ENCODE peak calls at places on chromosomes 12 and 14, in ten cellular contexts. One of them, this sample, is unnamed.

GRCh38 chr14:75126121-75126544 is 715 bp downstream of the NEK9 start:
- DNase-seq in NCI-H345: no peak
- DNase-seq in substantia nigra: no peak
- DNase-seq in NCI-H1092: no peak
- DNase-seq in cardiac muscle cell: no peak
- DNase-seq in cardiac fibroblast: no peak
- DNase-seq in NCI-H2081 treated with DMSO at 0.1 percent for 48 hours: no peak
- DNase-seq in mesothelial cell of epicardium: no peak
- DNase-seq in naive thymus-derived CD8-positive, alpha-beta T cell: no peak
- DNase-seq in fibroblast of mammary gland: no peak
- DNase-seq in this sample: no peak

GRCh38 chr12:114404451-114405198 is 1.3 kb downstream of the TBX5 start:
- DNase-seq in cardiac muscle cell: peak
- DNase-seq in cardiac fibroblast: no peak
- DNase-seq in fibroblast of mammary gland: peak
- DNase-seq in naive thymus-derived CD8-positive, alpha-beta T cell: no peak
- DNase-seq in mesothelial cell of epicardium: no peak
- DNase-seq in NCI-H1092: no peak
- DNase-seq in NCI-H2081 treated with DMSO at 0.1 percent for 48 hours: no peak
- DNase-seq in NCI-H345: no peak
- DNase-seq in substantia nigra: no peak
- DNase-seq in this sample: no peak

GRCh38 chr12:24574538-24574937 is 374.4 kb downstream of the BCAT1 start:
- DNase-seq in NCI-H345: no peak
- DNase-seq in substantia nigra: no peak
- DNase-seq in NCI-H2081 treated with DMSO at 0.1 percent for 48 hours: no peak
- DNase-seq in cardiac muscle cell: no peak
- DNase-seq in fibroblast of mammary gland: no peak
- DNase-seq in mesothelial cell of epicardium: no peak
- DNase-seq in naive thymus-derived CD8-positive, alpha-beta T cell: no peak
- DNase-seq in cardiac fibroblast: no peak
- DNase-seq in NCI-H1092: no peak
- DNase-seq in this sample: no peak

GRCh38 chr14:90815817-90816662 is at the start of gene TTC7B:
- DNase-seq in cardiac fibroblast: peak
- DNase-seq in mesothelial cell of epicardium: peak
- DNase-seq in cardiac muscle cell: peak
- DNase-seq in NCI-H2081 treated with DMSO at 0.1 percent for 48 hours: no peak
- DNase-seq in fibroblast of mammary gland: no peak
- DNase-seq in substantia nigra: no peak
- DNase-seq in naive thymus-derived CD8-positive, alpha-beta T cell: peak
- DNase-seq in NCI-H345: peak
- DNase-seq in NCI-H1092: peak
- DNase-seq in this sample: peak

GRCh38 chr12:85782711-85783110 is 53.5 kb downstream of the RASSF9 start:
- DNase-seq in mesothelial cell of epicardium: no peak
- DNase-seq in cardiac fibroblast: no peak
- DNase-seq in NCI-H345: no peak
- DNase-seq in substantia nigra: no peak
- DNase-seq in NCI-H2081 treated with DMSO at 0.1 percent for 48 hours: no peak
- DNase-seq in NCI-H1092: no peak
- DNase-seq in naive thymus-derived CD8-positive, alpha-beta T cell: no peak
- DNase-seq in fibroblast of mammary gland: no peak
- DNase-seq in cardiac muscle cell: no peak
- DNase-seq in this sample: peak

GRCh38 chr14:72943876-72944430 is 17.7 kb downstream of the DCAF4 start:
- DNase-seq in mesothelial cell of epicardium: no peak
- DNase-seq in cardiac fibroblast: no peak
- DNase-seq in fibroblast of mammary gland: no peak
- DNase-seq in naive thymus-derived CD8-positive, alpha-beta T cell: no peak
- DNase-seq in NCI-H1092: no peak
- DNase-seq in NCI-H345: no peak
- DNase-seq in NCI-H2081 treated with DMSO at 0.1 percent for 48 hours: no peak
- DNase-seq in cardiac muscle cell: no peak
- DNase-seq in substantia nigra: no peak
- DNase-seq in this sample: no peak

GRCh38 chr14:87667661-87668060 is 325.3 kb downstream of the GALC start:
- DNase-seq in NCI-H1092: no peak
- DNase-seq in naive thymus-derived CD8-positive, alpha-beta T cell: no peak
- DNase-seq in cardiac fibroblast: no peak
- DNase-seq in NCI-H2081 treated with DMSO at 0.1 percent for 48 hours: no peak
- DNase-seq in mesothelial cell of epicardium: no peak
- DNase-seq in substantia nigra: no peak
- DNase-seq in cardiac muscle cell: no peak
- DNase-seq in fibroblast of mammary gland: no peak
- DNase-seq in NCI-H345: no peak
- DNase-seq in this sample: no peak

GRCh38 chr12:4011597-4011996 is 138.4 kb upstream of the PARP11 start:
- DNase-seq in substantia nigra: no peak
- DNase-seq in NCI-H1092: no peak
- DNase-seq in fibroblast of mammary gland: no peak
- DNase-seq in NCI-H345: no peak
- DNase-seq in mesothelial cell of epicardium: no peak
- DNase-seq in cardiac muscle cell: no peak
- DNase-seq in cardiac fibroblast: no peak
- DNase-seq in NCI-H2081 treated with DMSO at 0.1 percent for 48 hours: no peak
- DNase-seq in naive thymus-derived CD8-positive, alpha-beta T cell: no peak
- DNase-seq in this sample: peak

GRCh38 chr12:60849723-60850122 is 1253.9 kb downstream of the SLC16A7 start:
- DNase-seq in naive thymus-derived CD8-positive, alpha-beta T cell: no peak
- DNase-seq in NCI-H1092: no peak
- DNase-seq in fibroblast of mammary gland: no peak
- DNase-seq in NCI-H2081 treated with DMSO at 0.1 percent for 48 hours: no peak
- DNase-seq in cardiac fibroblast: no peak
- DNase-seq in substantia nigra: no peak
- DNase-seq in cardiac muscle cell: no peak
- DNase-seq in NCI-H345: no peak
- DNase-seq in mesothelial cell of epicardium: no peak
- DNase-seq in this sample: no peak

GRCh38 chr14:66709292-66709691 is 201.3 kb downstream of the GPHN start:
- DNase-seq in cardiac fibroblast: peak
- DNase-seq in NCI-H1092: no peak
- DNase-seq in mesothelial cell of epicardium: no peak
- DNase-seq in cardiac muscle cell: peak
- DNase-seq in NCI-H345: peak
- DNase-seq in NCI-H2081 treated with DMSO at 0.1 percent for 48 hours: no peak
- DNase-seq in substantia nigra: no peak
- DNase-seq in naive thymus-derived CD8-positive, alpha-beta T cell: no peak
- DNase-seq in fibroblast of mammary gland: peak
- DNase-seq in this sample: no peak

This sample was measured in islet precursor cell.